ENCODE peak calls at places on chromosomes 12 and 14, in six cellular contexts. G is SK-N-MC, S is HCT116, E is breast epithelium, O is spleen, W is HepG2. B is an unnamed sample.

GRCh38 chr12:105468464-105468863 is 138.0 kb downstream of the C12orf75 start:
- DNase-seq in G (no peak), S (no peak), E (no peak), O (no peak), W (no peak), B (no peak)

GRCh38 chr12:104137902-104138746 is at the start of gene NFYB:
- DNase-seq in G (peak), S (peak), E (peak), O (peak), W (peak), B (peak)

GRCh38 chr14:106378191-106378590 is 851.8 kb downstream of the TMEM121 start:
- DNase-seq in G (no peak), S (no peak), E (no peak), O (no peak), W (no peak), B (no peak)

GRCh38 chr12:119870462-119870861 is 6.7 kb downstream of the CIT start:
- DNase-seq in G (no peak), S (no peak), E (no peak), O (no peak), W (no peak), B (no peak)

GRCh38 chr14:69487771-69488170 is 3.2 kb downstream of the PLEKHD1 start:
- DNase-seq in G (no peak), S (no peak), E (no peak), O (no peak), W (no peak), B (no peak)

GRCh38 chr12:64890873-64891468 is 66.5 kb downstream of the TBC1D30 start:
- DNase-seq in G (peak), S (peak), E (no peak), O (no peak), W (peak), B (peak)

GRCh38 chr14:98901511-98902205 is 370.3 kb downstream of the BCL11B start:
- DNase-seq in G (no peak), S (no peak), E (no peak), O (no peak), W (no peak), B (no peak)

GRCh38 chr12:51421266-51421884 is 3.3 kb upstream of the SLC4A8 start:
- DNase-seq in G (no peak), S (peak), E (peak), O (no peak), W (peak), B (peak)

GRCh38 chr12:57850924-57851323 is 4.4 kb upstream of the CTDSP2 start:
- DNase-seq in G (no peak), S (no peak), E (no peak), O (peak), W (no peak), B (peak)

GRCh38 chr12:101117842-101118241 is 92.2 kb downstream of the SLC5A8 start:
- DNase-seq in G (no peak), S (no peak), E (no peak), O (no peak), W (no peak), B (no peak)

GRCh38 chr14:100306506-100307214 is 416 bp upstream of the SLC25A29 start:
- DNase-seq in G (no peak), S (peak), E (peak), O (peak), W (peak), B (peak)

GRCh38 chr14:94000986-94001385 is 3.9 kb downstream of the CCDC197 start:
- DNase-seq in G (no peak), S (no peak), E (no peak), O (no peak), W (no peak), B (no peak)

GRCh38 chr14:22976620-22977433 is 5.5 kb downstream of the AJUBA start:
- DNase-seq in G (no peak), S (no peak), E (no peak), O (no peak), W (peak), B (peak)

GRCh38 chr14:104639889-104640548 is 35.4 kb upstream of the TMEM179 start:
- DNase-seq in G (no peak), S (peak), E (no peak), O (peak), W (peak), B (peak)

GRCh38 chr12:124413401-124413800 is 118.5 kb downstream of the RFLNA start:
- DNase-seq in G (no peak), S (no peak), E (no peak), O (no peak), W (no peak), B (no peak)

GRCh38 chr14:103402700-103403099 is 17.5 kb downstream of the MARK3 start:
- DNase-seq in G (no peak), S (no peak), E (no peak), O (no peak), W (no peak), B (peak)

GRCh38 chr14:78921856-78922255 is 751.7 kb downstream of the NRXN3 start:
- DNase-seq in G (no peak), S (no peak), E (no peak), O (no peak), W (no peak), B (no peak)

GRCh38 chr14:90061849-90062794 is at the start of gene KCNK13:
- DNase-seq in G (no peak), S (no peak), E (no peak), O (no peak), W (no peak), B (peak)

DNA sequence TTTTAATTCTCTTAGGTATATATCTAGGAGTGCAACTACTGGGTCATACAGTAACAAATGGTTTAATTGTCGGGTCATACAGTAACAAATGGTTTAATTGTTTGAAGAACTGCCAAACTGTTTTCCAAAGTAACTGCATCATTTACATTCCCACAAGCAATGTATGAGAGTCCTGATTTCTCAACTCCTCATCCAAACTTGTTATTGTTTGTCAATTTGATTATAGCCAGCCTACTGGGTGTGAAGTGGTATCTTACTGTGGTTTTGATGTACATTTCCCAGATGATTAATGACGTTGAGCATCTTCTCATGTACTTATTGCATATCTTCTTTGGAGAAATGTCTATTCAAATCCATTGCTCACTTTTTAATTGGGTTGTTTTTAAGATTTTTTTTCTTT is 67.6 kb upstream of the CFL2 start:
- DNase-seq in G (no peak), S (no peak), E (no peak), O (no peak), W (no peak), B (no peak)
- H3K27ac ChIP-seq in G (no peak), S (no peak), E (no peak), O (no peak), W (no peak), B (no peak)

GRCh38 chr12:32875990-32876389 is 20.6 kb downstream of the PKP2 start:
- DNase-seq in G (no peak), S (no peak), E (no peak), O (no peak), W (no peak), B (no peak)
- TF ChIP-seq POLR2AphosphoS5 in G (no peak), S (no peak), E (no peak), O (no peak), W (no peak), B (no peak)

GRCh38 chr12:109680521-109681030 is 33.0 kb upstream of the FAM222A start:
- DNase-seq in G (no peak), S (no peak), E (peak), O (no peak), W (peak), B (no peak)
- H3K27ac ChIP-seq in G (no peak), S (no peak), E (no peak), O (no peak), W (no peak), B (no peak)

GRCh38 chr12:46404225-46404631 is 31.7 kb upstream of the SLC38A2 start:
- DNase-seq in G (no peak), S (no peak), E (no peak), O (no peak), W (no peak), B (no peak)

GRCh38 chr12:46403732-46404097 is 31.1 kb upstream of the SLC38A2 start:
- DNase-seq in G (no peak), S (no peak), E (no peak), O (no peak), W (no peak), B (no peak)

GRCh38 chr12:46404733-46405132 is 32.2 kb upstream of the SLC38A2 start:
- DNase-seq in G (no peak), S (no peak), E (no peak), O (no peak), W (no peak), B (no peak)

GRCh38 chr12:46407360-46407759 is 34.8 kb upstream of the SLC38A2 start:
- DNase-seq in G (no peak), S (no peak), E (no peak), O (no peak), W (no peak), B (no peak)

GRCh38 chr12:46406352-46407027 is 33.9 kb upstream of the SLC38A2 start:
- DNase-seq in G (no peak), S (no peak), E (no peak), O (no peak), W (no peak), B (no peak)
- TF ChIP-seq POLR2AphosphoS5 in G (no peak), S (no peak), E (no peak), O (no peak), W (no peak), B (no peak)

GRCh38 chr12:47725091-47725772 is at the start of gene ENDOU:
- DNase-seq in G (no peak), S (no peak), E (no peak), O (no peak), W (no peak), B (no peak)

GRCh38 chr12:47725893-47726292 is 603 bp upstream of the ENDOU start:
- DNase-seq in G (no peak), S (no peak), E (no peak), O (no peak), W (no peak), B (no peak)

GRCh38 chr12:47722136-47722834 is 3.0 kb downstream of the ENDOU start:
- DNase-seq in G (no peak), S (no peak), E (no peak), O (no peak), W (no peak), B (no peak)

GRCh38 chr12:47721431-47721973 is 3.8 kb downstream of the ENDOU start:
- DNase-seq in G (no peak), S (no peak), E (peak), O (no peak), W (no peak), B (no peak)

DNA sequence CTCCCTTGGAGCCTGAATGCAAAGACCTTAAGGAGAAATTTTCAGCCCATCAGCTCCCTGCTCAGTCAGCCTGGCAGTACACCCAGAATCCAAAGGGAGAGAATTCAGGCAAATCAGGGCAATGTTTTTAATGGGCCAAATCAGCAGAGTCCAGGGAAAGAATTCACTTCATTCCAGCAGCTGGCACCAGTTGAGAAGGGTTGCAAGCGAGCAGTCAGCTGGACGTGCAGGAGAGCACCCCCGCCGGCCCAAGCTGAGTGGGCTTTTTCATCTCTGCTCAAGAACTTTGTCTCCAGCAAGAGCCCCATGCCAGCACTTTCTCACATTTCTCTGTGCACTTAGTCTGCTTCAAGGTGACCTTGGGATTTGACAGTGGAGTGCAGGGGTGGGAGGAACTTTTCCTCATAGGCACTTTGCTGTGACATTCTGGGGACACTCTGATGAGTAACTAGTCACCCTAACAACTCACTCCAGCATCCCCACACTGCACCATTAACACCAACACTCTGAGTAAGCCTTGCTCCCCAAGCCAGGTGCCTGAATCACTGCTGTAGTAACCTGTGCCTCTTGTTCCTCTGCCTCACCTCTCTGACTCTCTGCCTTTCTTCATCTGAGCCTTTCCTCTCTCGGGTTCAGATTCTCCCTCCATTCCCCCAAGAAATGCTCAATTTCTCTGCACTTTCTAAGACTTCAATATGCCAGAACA is 2.2 kb downstream of the ENDOU start:
- DNase-seq in G (no peak), S (no peak), E (no peak), O (no peak), W (no peak), B (no peak)
- H3K27ac ChIP-seq in G (no peak), S (no peak), E (peak), O (no peak), W (no peak), B (no peak)

GRCh38 chr12:18457362-18457761 is 196.0 kb downstream of the PIK3C2G start:
- DNase-seq in G (no peak), S (no peak), E (no peak), O (no peak), W (no peak), B (no peak)
- TF ChIP-seq POLR2AphosphoS5 in G (no peak), S (no peak), E (no peak), O (no peak), W (no peak), B (no peak)

GRCh38 chr14:50002926-50003212 is 110.0 kb downstream of the ARF6 start:
- DNase-seq in G (no peak), S (no peak), E (no peak), O (no peak), W (no peak), B (no peak)

GRCh38 chr14:50000215-50001145 is 107.6 kb downstream of the ARF6 start:
- DNase-seq in G (peak), S (peak), E (peak), O (peak), W (peak), B (peak)

GRCh38 chr14:50003213-50004021 is 110.5 kb downstream of the ARF6 start:
- DNase-seq in G (no peak), S (peak), E (peak), O (peak), W (peak), B (peak)

GRCh38 chr14:50001146-50001998 is 108.5 kb downstream of the ARF6 start:
- DNase-seq in G (no peak), S (peak), E (peak), O (peak), W (peak), B (peak)

DNA sequence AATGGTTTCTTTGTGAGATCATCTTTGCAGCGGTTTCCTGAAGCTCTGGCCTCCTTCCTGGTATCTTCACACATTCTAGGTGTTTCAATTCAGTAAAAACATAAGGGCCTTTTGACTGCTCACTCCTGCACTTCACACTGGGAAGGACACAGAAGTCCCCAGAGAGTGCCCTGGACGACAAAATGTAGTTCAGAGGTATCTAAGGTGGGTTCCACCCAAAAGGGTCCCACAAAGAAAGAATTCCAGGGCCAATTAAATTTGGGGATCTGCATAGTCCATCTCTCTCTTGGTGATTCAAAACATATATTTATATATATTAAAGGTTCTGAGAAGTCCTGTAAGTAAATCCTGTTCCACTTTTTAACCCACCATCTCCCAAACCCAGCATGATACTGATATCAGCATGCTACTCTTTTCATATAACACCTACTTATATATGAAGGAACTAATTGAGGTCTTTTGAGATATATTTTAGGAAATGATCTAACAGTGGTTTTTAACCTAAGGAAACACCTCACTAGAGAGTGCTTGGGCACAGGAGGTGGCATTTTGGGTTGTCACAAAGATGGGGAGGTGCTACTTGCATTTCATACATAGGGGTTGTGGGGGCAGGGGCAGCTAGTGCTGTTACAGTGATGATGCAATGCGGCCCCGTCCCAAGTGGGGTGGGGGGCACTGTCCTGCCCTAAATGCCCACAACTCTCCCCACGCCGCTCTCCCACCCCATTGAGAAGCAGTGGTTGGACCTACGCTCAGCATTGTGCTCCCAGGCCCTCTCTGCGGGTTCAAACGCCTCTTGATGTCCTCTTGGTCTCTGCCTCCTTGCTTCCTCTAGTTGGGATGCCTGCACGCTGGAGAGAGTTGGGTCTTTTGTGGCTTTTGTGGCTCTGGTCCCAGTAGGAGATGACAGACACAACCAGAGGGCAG is 109.4 kb downstream of the ARF6 start:
- DNase-seq in G (no peak), S (no peak), E (peak), O (peak), W (no peak), B (peak)
- H3K27ac ChIP-seq in G (no peak), S (peak), E (peak), O (peak), W (peak), B (no peak)

GRCh38 chr14:64444984-64445845 is 20.1 kb upstream of the AKAP5 start:
- DNase-seq in G (no peak), S (no peak), E (peak), O (no peak), W (no peak), B (no peak)
- TF ChIP-seq POLR2AphosphoS5 in G (peak), S (no peak), E (no peak), O (peak), W (no peak), B (no peak)